ENCODE peak calls at places on chromosome 13, in ten cellular contexts. X is astrocyte of the spinal cord; T is tibial artery; E is nephron progenitor cell; G is amniotic epithelial cell; N is A172; Q is Calu3; O is activated naive CD4-positive, alpha-beta T cell treated with anti-CD3 and anti-CD28 coated beads for 36 hours; M is pulmonary artery endothelial cell; P is AG09319. B is an unnamed sample.

GRCh38 chr13:76764429-76764828 is 121.8 kb downstream of the KCTD12 start:
- DNase-seq in X (peak), T (peak), E (peak), G (no peak), N (no peak), Q (peak), O (no peak), M (peak), P (no peak), B (peak)

GRCh38 chr13:49651775-49652690 is 23.7 kb downstream of the ARL11 start:
- DNase-seq in X (no peak), T (no peak), E (peak), G (no peak), N (no peak), Q (no peak), O (no peak), M (no peak), P (no peak), B (no peak)

GRCh38 chr13:111359237-111359915 is 38.9 kb downstream of the TEX29 start:
- DNase-seq in X (no peak), T (no peak), E (no peak), G (no peak), N (no peak), Q (no peak), O (no peak), M (no peak), P (no peak), B (no peak)

GRCh38 chr13:103184413-103184812 is 118.2 kb upstream of the SLC10A2 start:
- DNase-seq in X (no peak), T (no peak), E (no peak), G (no peak), N (no peak), Q (no peak), O (no peak), M (no peak), P (no peak), B (no peak)

GRCh38 chr13:81171065-81171647 is 830.2 kb upstream of the SPRY2 start:
- DNase-seq in X (peak), T (no peak), E (no peak), G (peak), N (peak), Q (no peak), O (no peak), M (no peak), P (no peak), B (no peak)

GRCh38 chr13:98837896-98838295 is 85.4 kb upstream of the SLC15A1 start:
- DNase-seq in X (no peak), T (no peak), E (no peak), G (no peak), N (no peak), Q (no peak), O (no peak), M (no peak), P (no peak), B (no peak)

GRCh38 chr13:26722321-26722720 is 38.3 kb downstream of the GPR12 start:
- DNase-seq in X (no peak), T (no peak), E (no peak), G (no peak), N (no peak), Q (no peak), O (no peak), M (no peak), P (no peak), B (peak)

GRCh38 chr13:20709369-20709768 is 5.9 kb downstream of the IL17D start:
- DNase-seq in X (no peak), T (no peak), E (no peak), G (no peak), N (no peak), Q (no peak), O (no peak), M (no peak), P (no peak), B (no peak)

GRCh38 chr13:20389696-20390525 is 135.7 kb downstream of the CRYL1 start:
- DNase-seq in X (peak), T (no peak), E (no peak), G (peak), N (no peak), Q (no peak), O (no peak), M (no peak), P (no peak), B (no peak)

GRCh38 chr13:81686877-81687276 is 1346.0 kb upstream of the SPRY2 start:
- DNase-seq in X (peak), T (no peak), E (no peak), G (peak), N (peak), Q (no peak), O (no peak), M (no peak), P (no peak), B (no peak)

GRCh38 chr13:85575110-85575509 is 224.1 kb downstream of the SLITRK6 start:
- DNase-seq in X (no peak), T (no peak), E (no peak), G (no peak), N (no peak), Q (no peak), O (no peak), M (no peak), P (no peak), B (no peak)

GRCh38 chr13:109941221-109941620 is 154.8 kb upstream of the IRS2 start:
- DNase-seq in X (no peak), T (no peak), E (no peak), G (peak), N (peak), Q (no peak), O (no peak), M (no peak), P (no peak), B (no peak)

GRCh38 chr13:46369506-46370268 is 17.4 kb downstream of the RUBCNL start:
- DNase-seq in X (peak), T (no peak), E (no peak), G (peak), N (no peak), Q (no peak), O (no peak), M (no peak), P (no peak), B (no peak)

GRCh38 chr13:108086678-108087077 is 128.7 kb downstream of the LIG4 start:
- DNase-seq in X (peak), T (no peak), E (no peak), G (peak), N (no peak), Q (peak), O (no peak), M (no peak), P (no peak), B (no peak)

GRCh38 chr13:25963681-25964080 is 88.1 kb downstream of the SHISA2 start:
- DNase-seq in X (no peak), T (no peak), E (no peak), G (no peak), N (peak), Q (no peak), O (no peak), M (no peak), P (no peak), B (no peak)

GRCh38 chr13:98269386-98269785 is 92.3 kb upstream of the RNF113B start:
- DNase-seq in X (no peak), T (no peak), E (no peak), G (no peak), N (no peak), Q (no peak), O (no peak), M (no peak), P (no peak), B (no peak)

GRCh38 chr13:63198076-63198475 is 1782.4 kb upstream of the PCDH20 start:
- DNase-seq in X (no peak), T (no peak), E (no peak), G (no peak), N (no peak), Q (no peak), O (no peak), M (no peak), P (no peak), B (no peak)

GRCh38 chr13:110131424-110131823 is 175.5 kb downstream of the COL4A1 start:
- DNase-seq in X (no peak), T (no peak), E (no peak), G (no peak), N (no peak), Q (no peak), O (no peak), M (no peak), P (no peak), B (peak)

GRCh38 chr13:31119966-31120733 is 41.6 kb downstream of the HSPH1 start:
- DNase-seq in X (no peak), T (no peak), E (no peak), G (peak), N (no peak), Q (no peak), O (no peak), M (no peak), P (no peak), B (peak)

GRCh38 chr13:75050419-75051066 is 431.4 kb downstream of the TBC1D4 start:
- DNase-seq in X (peak), T (no peak), E (no peak), G (peak), N (peak), Q (no peak), O (no peak), M (no peak), P (peak), B (no peak)

GRCh38 chr13:58144616-58145015 is 513.1 kb downstream of the PCDH17 start:
- DNase-seq in X (no peak), T (no peak), E (no peak), G (no peak), N (no peak), Q (no peak), O (no peak), M (no peak), P (no peak), B (no peak)

GRCh38 chr13:33462109-33462508 is 176.6 kb upstream of the STARD13 start:
- DNase-seq in X (no peak), T (no peak), E (no peak), G (peak), N (no peak), Q (no peak), O (no peak), M (no peak), P (no peak), B (no peak)

GRCh38 chr13:35499131-35500051 is 22.9 kb upstream of the MAB21L1 start:
- DNase-seq in X (no peak), T (no peak), E (no peak), G (no peak), N (no peak), Q (no peak), O (no peak), M (no peak), P (no peak), B (no peak)

GRCh38 chr13:43058318-43058674 is 34.9 kb downstream of the DNAJC15 start:
- DNase-seq in X (peak), T (no peak), E (no peak), G (peak), N (peak), Q (peak), O (peak), M (no peak), P (peak), B (no peak)

GRCh38 chr13:76481738-76482137 is 404.5 kb downstream of the KCTD12 start:
- DNase-seq in X (peak), T (no peak), E (no peak), G (no peak), N (no peak), Q (no peak), O (no peak), M (no peak), P (no peak), B (no peak)

GRCh38 chr13:98900442-98900841 is 77.4 kb downstream of the DOCK9 start:
- DNase-seq in X (no peak), T (no peak), E (no peak), G (peak), N (peak), Q (no peak), O (no peak), M (no peak), P (no peak), B (no peak)

GRCh38 chr13:80009760-80010159 is 331.2 kb downstream of the SPRY2 start:
- DNase-seq in X (no peak), T (no peak), E (no peak), G (peak), N (no peak), Q (no peak), O (no peak), M (no peak), P (no peak), B (no peak)

GRCh38 chr13:80151016-80151415 is 189.9 kb downstream of the SPRY2 start:
- DNase-seq in X (no peak), T (no peak), E (no peak), G (peak), N (no peak), Q (no peak), O (no peak), M (no peak), P (no peak), B (no peak)